ENCODE peak calls at places on chromosomes 16 and 17, in six cellular contexts. One of them, this sample, is unnamed.
A peak's percentile ranks its signal among the peaks of the same experiment; 100 is the strongest.

GRCh38 chr17:57040571-57040970 is 44.5 kb upstream of the AKAP1 start:
- DNase-seq in fibroblast of lung: no peak
- DNase-seq in left ventricle myocardium inferior: no peak
- DNase-seq in SJCRH30: no peak
- DNase-seq in naive thymus-derived CD4-positive, alpha-beta T cell: no peak
- DNase-seq in CD4-positive, alpha-beta memory T cell: no peak
- DNase-seq in this sample: no peak

GRCh38 chr16:55297062-55297909 is 26.7 kb upstream of the IRX6 start:
- DNase-seq in naive thymus-derived CD4-positive, alpha-beta T cell: no peak
- DNase-seq in SJCRH30: no peak
- DNase-seq in left ventricle myocardium inferior: no peak
- DNase-seq in CD4-positive, alpha-beta memory T cell: no peak
- DNase-seq in fibroblast of lung: no peak
- DNase-seq in this sample: no peak

GRCh38 chr16:2366660-2367309 is 26.3 kb upstream of the ABCA3 start:
- DNase-seq in SJCRH30: no peak
- DNase-seq in CD4-positive, alpha-beta memory T cell: no peak
- DNase-seq in fibroblast of lung: no peak
- DNase-seq in left ventricle myocardium inferior: no peak
- DNase-seq in naive thymus-derived CD4-positive, alpha-beta T cell: no peak
- DNase-seq in this sample: no peak

GRCh38 chr16:13873835-13874438 is 46.0 kb upstream of the ERCC4 start:
- DNase-seq in left ventricle myocardium inferior: no peak
- DNase-seq in fibroblast of lung: peak; percentile 29
- DNase-seq in CD4-positive, alpha-beta memory T cell: no peak
- DNase-seq in naive thymus-derived CD4-positive, alpha-beta T cell: no peak
- DNase-seq in SJCRH30: peak; percentile 11
- DNase-seq in this sample: no peak

GRCh38 chr16:69618307-69618706 is 52.5 kb downstream of the NFAT5 start:
- DNase-seq in fibroblast of lung: no peak
- DNase-seq in SJCRH30: no peak
- DNase-seq in left ventricle myocardium inferior: no peak
- DNase-seq in naive thymus-derived CD4-positive, alpha-beta T cell: no peak
- DNase-seq in CD4-positive, alpha-beta memory T cell: no peak
- DNase-seq in this sample: no peak

GRCh38 chr17:12041316-12041715 is 20.6 kb downstream of the MAP2K4 start:
- DNase-seq in naive thymus-derived CD4-positive, alpha-beta T cell: no peak
- DNase-seq in left ventricle myocardium inferior: no peak
- DNase-seq in fibroblast of lung: peak; percentile 73
- DNase-seq in CD4-positive, alpha-beta memory T cell: no peak
- DNase-seq in SJCRH30: no peak
- DNase-seq in this sample: no peak

GRCh38 chr16:82091225-82091624 is 56.2 kb downstream of the HSD17B2 start:
- DNase-seq in fibroblast of lung: peak; percentile 22
- DNase-seq in SJCRH30: no peak
- DNase-seq in left ventricle myocardium inferior: no peak
- DNase-seq in naive thymus-derived CD4-positive, alpha-beta T cell: no peak
- DNase-seq in CD4-positive, alpha-beta memory T cell: no peak
- DNase-seq in this sample: no peak

GRCh38 chr17:62916684-62917571 is 49.1 kb upstream of the TANC2 start:
- DNase-seq in SJCRH30: peak; percentile 15
- DNase-seq in left ventricle myocardium inferior: no peak
- DNase-seq in fibroblast of lung: peak; percentile 44
- DNase-seq in naive thymus-derived CD4-positive, alpha-beta T cell: no peak
- DNase-seq in CD4-positive, alpha-beta memory T cell: no peak
- DNase-seq in this sample: no peak

GRCh38 chr17:31068291-31068690 is 26.5 kb upstream of the NF1 start:
- DNase-seq in SJCRH30: peak; percentile 69
- DNase-seq in naive thymus-derived CD4-positive, alpha-beta T cell: peak; percentile 17
- DNase-seq in fibroblast of lung: peak; percentile 25
- DNase-seq in CD4-positive, alpha-beta memory T cell: peak; percentile 13
- DNase-seq in left ventricle myocardium inferior: no peak
- DNase-seq in this sample: no peak

GRCh38 chr17:30244853-30245385 is 9.4 kb upstream of the SLC6A4 start:
- DNase-seq in fibroblast of lung: no peak
- DNase-seq in CD4-positive, alpha-beta memory T cell: no peak
- DNase-seq in SJCRH30: no peak
- DNase-seq in naive thymus-derived CD4-positive, alpha-beta T cell: no peak
- DNase-seq in left ventricle myocardium inferior: no peak
- DNase-seq in this sample: no peak

GRCh38 chr16:15880434-15880833 is 8.0 kb downstream of the CEP20 start:
- DNase-seq in SJCRH30: no peak
- DNase-seq in naive thymus-derived CD4-positive, alpha-beta T cell: no peak
- DNase-seq in fibroblast of lung: no peak
- DNase-seq in left ventricle myocardium inferior: no peak
- DNase-seq in CD4-positive, alpha-beta memory T cell: no peak
- DNase-seq in this sample: no peak

GRCh38 chr16:4415538-4416199 is 727 bp downstream of the CORO7 start:
- DNase-seq in naive thymus-derived CD4-positive, alpha-beta T cell: peak; percentile 66
- DNase-seq in CD4-positive, alpha-beta memory T cell: peak; percentile 82
- DNase-seq in SJCRH30: no peak
- DNase-seq in fibroblast of lung: no peak
- DNase-seq in left ventricle myocardium inferior: peak; percentile 63
- DNase-seq in this sample: peak; percentile 77

GRCh38 chr17:68322630-68323029 is 31.3 kb downstream of the ARSG start:
- DNase-seq in CD4-positive, alpha-beta memory T cell: no peak
- DNase-seq in left ventricle myocardium inferior: no peak
- DNase-seq in fibroblast of lung: no peak
- DNase-seq in SJCRH30: no peak
- DNase-seq in naive thymus-derived CD4-positive, alpha-beta T cell: no peak
- DNase-seq in this sample: no peak

GRCh38 chr17:56506349-56506748 is 87.2 kb upstream of the NOG start:
- DNase-seq in fibroblast of lung: no peak
- DNase-seq in naive thymus-derived CD4-positive, alpha-beta T cell: no peak
- DNase-seq in SJCRH30: no peak
- DNase-seq in left ventricle myocardium inferior: no peak
- DNase-seq in CD4-positive, alpha-beta memory T cell: no peak
- DNase-seq in this sample: no peak

GRCh38 chr16:66902648-66903543 is 15.8 kb downstream of the CDH16 start:
- DNase-seq in left ventricle myocardium inferior: peak; percentile 70
- DNase-seq in naive thymus-derived CD4-positive, alpha-beta T cell: no peak
- DNase-seq in fibroblast of lung: no peak
- DNase-seq in SJCRH30: peak; percentile 50
- DNase-seq in CD4-positive, alpha-beta memory T cell: no peak
- DNase-seq in this sample: no peak
- H3K4me1 ChIP-seq in left ventricle myocardium inferior: peaks cover 75% of the 10 kb centered on the region
- H3K4me1 ChIP-seq in naive thymus-derived CD4-positive, alpha-beta T cell: peaks cover 12% of the 10 kb centered on the region
- H3K4me1 ChIP-seq in fibroblast of lung: peaks cover 46% of the 10 kb centered on the region
- H3K4me1 ChIP-seq in SJCRH30: peaks cover 29% of the 10 kb centered on the region
- H3K4me1 ChIP-seq in CD4-positive, alpha-beta memory T cell: peaks cover 11% of the 10 kb centered on the region
- H3K4me1 ChIP-seq in this sample: peaks cover 7% of the 10 kb centered on the region

GRCh38 chr17:42669705-42670198 is 7.0 kb downstream of the PLEKHH3 start:
- DNase-seq in left ventricle myocardium inferior: no peak
- DNase-seq in fibroblast of lung: no peak
- DNase-seq in naive thymus-derived CD4-positive, alpha-beta T cell: no peak
- DNase-seq in CD4-positive, alpha-beta memory T cell: no peak
- DNase-seq in SJCRH30: no peak
- DNase-seq in this sample: no peak
- H3K36me3 ChIP-seq in left ventricle myocardium inferior: peaks cover 79% of the 10 kb centered on the region
- H3K36me3 ChIP-seq in fibroblast of lung: peaks cover 41% of the 10 kb centered on the region
- H3K36me3 ChIP-seq in naive thymus-derived CD4-positive, alpha-beta T cell: peaks cover 20% of the 10 kb centered on the region
- H3K36me3 ChIP-seq in CD4-positive, alpha-beta memory T cell: no peaks in the 10 kb centered on the region
- H3K36me3 ChIP-seq in SJCRH30: peaks cover 17% of the 10 kb centered on the region
- H3K36me3 ChIP-seq in this sample: peaks cover 4% of the 10 kb centered on the region

GRCh38 chr17:46200200-46200599 is 7.0 kb upstream of the KANSL1 start:
- DNase-seq in naive thymus-derived CD4-positive, alpha-beta T cell: no peak
- DNase-seq in fibroblast of lung: no peak
- DNase-seq in SJCRH30: no peak
- DNase-seq in CD4-positive, alpha-beta memory T cell: no peak
- DNase-seq in left ventricle myocardium inferior: no peak
- DNase-seq in this sample: no peak
- H3K4me1 ChIP-seq in naive thymus-derived CD4-positive, alpha-beta T cell: peaks cover 36% of the 10 kb centered on the region
- H3K4me1 ChIP-seq in fibroblast of lung: peaks cover 5% of the 10 kb centered on the region
- H3K4me1 ChIP-seq in SJCRH30: peaks cover 6% of the 10 kb centered on the region
- H3K4me1 ChIP-seq in CD4-positive, alpha-beta memory T cell: peaks cover 29% of the 10 kb centered on the region
- H3K4me1 ChIP-seq in left ventricle myocardium inferior: peaks cover 20% of the 10 kb centered on the region
- H3K4me1 ChIP-seq in this sample: peaks cover 59% of the 10 kb centered on the region

GRCh38 chr17:17420035-17420434 is 56.8 kb upstream of the MED9 start:
- DNase-seq in naive thymus-derived CD4-positive, alpha-beta T cell: no peak
- DNase-seq in CD4-positive, alpha-beta memory T cell: no peak
- DNase-seq in left ventricle myocardium inferior: peak; percentile 78
- DNase-seq in SJCRH30: peak; percentile 75
- DNase-seq in fibroblast of lung: no peak
- DNase-seq in this sample: no peak

GRCh38 chr17:17419621-17420020 is 57.2 kb upstream of the MED9 start:
- DNase-seq in CD4-positive, alpha-beta memory T cell: no peak
- DNase-seq in SJCRH30: no peak
- DNase-seq in fibroblast of lung: no peak
- DNase-seq in naive thymus-derived CD4-positive, alpha-beta T cell: no peak
- DNase-seq in left ventricle myocardium inferior: peak; percentile 59
- DNase-seq in this sample: no peak

GRCh38 chr17:17417718-17418151 is 59.1 kb upstream of the MED9 start:
- DNase-seq in SJCRH30: peak; percentile 80
- DNase-seq in left ventricle myocardium inferior: no peak
- DNase-seq in CD4-positive, alpha-beta memory T cell: no peak
- DNase-seq in naive thymus-derived CD4-positive, alpha-beta T cell: no peak
- DNase-seq in fibroblast of lung: no peak
- DNase-seq in this sample: no peak

GRCh38 chr17:17420561-17421269 is 56.1 kb upstream of the MED9 start:
- DNase-seq in left ventricle myocardium inferior: peak; percentile 85
- DNase-seq in CD4-positive, alpha-beta memory T cell: no peak
- DNase-seq in naive thymus-derived CD4-positive, alpha-beta T cell: no peak
- DNase-seq in SJCRH30: no peak
- DNase-seq in fibroblast of lung: peak; percentile 63
- DNase-seq in this sample: no peak

GRCh38 chr17:17419166-17419565 is 57.6 kb upstream of the MED9 start:
- DNase-seq in naive thymus-derived CD4-positive, alpha-beta T cell: no peak
- DNase-seq in left ventricle myocardium inferior: no peak
- DNase-seq in SJCRH30: no peak
- DNase-seq in fibroblast of lung: no peak
- DNase-seq in CD4-positive, alpha-beta memory T cell: no peak
- DNase-seq in this sample: no peak
- H3K36me3 ChIP-seq in naive thymus-derived CD4-positive, alpha-beta T cell: no peaks in the 10 kb centered on the region
- H3K36me3 ChIP-seq in left ventricle myocardium inferior: no peaks in the 10 kb centered on the region
- H3K36me3 ChIP-seq in SJCRH30: no peaks in the 10 kb centered on the region
- H3K36me3 ChIP-seq in fibroblast of lung: no peaks in the 10 kb centered on the region
- H3K36me3 ChIP-seq in CD4-positive, alpha-beta memory T cell: no peaks in the 10 kb centered on the region
- H3K36me3 ChIP-seq in this sample: no peaks in the 10 kb centered on the region

GRCh38 chr17:44110011-44110686 is 13.3 kb downstream of the HDAC5 start:
- DNase-seq in left ventricle myocardium inferior: no peak
- DNase-seq in fibroblast of lung: no peak
- DNase-seq in SJCRH30: no peak
- DNase-seq in CD4-positive, alpha-beta memory T cell: no peak
- DNase-seq in naive thymus-derived CD4-positive, alpha-beta T cell: no peak
- DNase-seq in this sample: no peak

GRCh38 chr17:44106801-44107200 is 16.6 kb downstream of the HDAC5 start:
- DNase-seq in fibroblast of lung: no peak
- DNase-seq in CD4-positive, alpha-beta memory T cell: no peak
- DNase-seq in left ventricle myocardium inferior: no peak
- DNase-seq in naive thymus-derived CD4-positive, alpha-beta T cell: no peak
- DNase-seq in SJCRH30: no peak
- DNase-seq in this sample: no peak

GRCh38 chr17:44110823-44111633 is 12.4 kb downstream of the HDAC5 start:
- DNase-seq in CD4-positive, alpha-beta memory T cell: peak; percentile 39
- DNase-seq in left ventricle myocardium inferior: peak; percentile 99
- DNase-seq in fibroblast of lung: peak; percentile 94
- DNase-seq in SJCRH30: peak; percentile 99
- DNase-seq in naive thymus-derived CD4-positive, alpha-beta T cell: peak; percentile 63
- DNase-seq in this sample: peak; percentile 34

GRCh38 chr17:44108440-44109311 is 14.8 kb downstream of the HDAC5 start:
- DNase-seq in naive thymus-derived CD4-positive, alpha-beta T cell: no peak
- DNase-seq in CD4-positive, alpha-beta memory T cell: no peak
- DNase-seq in SJCRH30: peak; percentile 86
- DNase-seq in left ventricle myocardium inferior: peak; percentile 85
- DNase-seq in fibroblast of lung: peak; percentile 96
- DNase-seq in this sample: no peak

DNA sequence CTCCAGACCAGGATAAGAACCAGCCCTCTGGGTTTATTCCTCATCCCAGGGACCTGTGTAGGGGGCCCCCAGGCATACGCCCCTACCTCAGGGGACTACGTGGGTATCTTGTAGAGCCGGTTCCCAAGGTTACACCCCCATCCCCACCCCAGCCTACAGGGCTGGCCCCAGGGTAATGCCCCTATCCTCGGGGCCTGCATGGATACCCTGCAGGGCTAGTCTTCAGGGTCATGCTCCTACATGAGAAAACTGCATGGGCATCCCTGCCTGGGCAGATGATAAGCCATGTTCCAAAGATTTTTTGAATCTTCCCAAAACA is 14.2 kb downstream of the HDAC5 start:
- DNase-seq in left ventricle myocardium inferior: no peak
- DNase-seq in SJCRH30: no peak
- DNase-seq in naive thymus-derived CD4-positive, alpha-beta T cell: no peak
- DNase-seq in CD4-positive, alpha-beta memory T cell: no peak
- DNase-seq in fibroblast of lung: no peak
- DNase-seq in this sample: no peak
- H3K4me1 ChIP-seq in left ventricle myocardium inferior: peaks cover 100% of the 10 kb centered on the region
- H3K4me1 ChIP-seq in SJCRH30: peaks cover 66% of the 10 kb centered on the region
- H3K4me1 ChIP-seq in naive thymus-derived CD4-positive, alpha-beta T cell: peaks cover 17% of the 10 kb centered on the region
- H3K4me1 ChIP-seq in CD4-positive, alpha-beta memory T cell: peaks cover 31% of the 10 kb centered on the region
- H3K4me1 ChIP-seq in fibroblast of lung: peaks cover 35% of the 10 kb centered on the region
- H3K4me1 ChIP-seq in this sample: peaks cover 22% of the 10 kb centered on the region

GRCh38 chr16:88732172-88732960 is 26.1 kb downstream of the CTU2 start:
- DNase-seq in left ventricle myocardium inferior: no peak
- DNase-seq in CD4-positive, alpha-beta memory T cell: no peak
- DNase-seq in SJCRH30: no peak
- DNase-seq in naive thymus-derived CD4-positive, alpha-beta T cell: no peak
- DNase-seq in fibroblast of lung: no peak
- DNase-seq in this sample: no peak

GRCh38 chr16:88732961-88733294 is 26.6 kb downstream of the CTU2 start:
- DNase-seq in CD4-positive, alpha-beta memory T cell: no peak
- DNase-seq in left ventricle myocardium inferior: no peak
- DNase-seq in naive thymus-derived CD4-positive, alpha-beta T cell: no peak
- DNase-seq in fibroblast of lung: no peak
- DNase-seq in SJCRH30: no peak
- DNase-seq in this sample: no peak

GRCh38 chr16:88735121-88735520 is 28.8 kb downstream of the CTU2 start:
- DNase-seq in SJCRH30: no peak
- DNase-seq in fibroblast of lung: no peak
- DNase-seq in CD4-positive, alpha-beta memory T cell: no peak
- DNase-seq in naive thymus-derived CD4-positive, alpha-beta T cell: no peak
- DNase-seq in left ventricle myocardium inferior: no peak
- DNase-seq in this sample: no peak

GRCh38 chr16:88734361-88734728 is 28.0 kb downstream of the CTU2 start:
- DNase-seq in left ventricle myocardium inferior: no peak
- DNase-seq in fibroblast of lung: no peak
- DNase-seq in SJCRH30: no peak
- DNase-seq in naive thymus-derived CD4-positive, alpha-beta T cell: no peak
- DNase-seq in CD4-positive, alpha-beta memory T cell: no peak
- DNase-seq in this sample: no peak

GRCh38 chr16:88733630-88734360 is 27.5 kb downstream of the CTU2 start:
- DNase-seq in CD4-positive, alpha-beta memory T cell: no peak
- DNase-seq in left ventricle myocardium inferior: no peak
- DNase-seq in SJCRH30: no peak
- DNase-seq in fibroblast of lung: no peak
- DNase-seq in naive thymus-derived CD4-positive, alpha-beta T cell: no peak
- DNase-seq in this sample: no peak
- H3K36me3 ChIP-seq in CD4-positive, alpha-beta memory T cell: peaks cover 38% of the 10 kb centered on the region
- H3K36me3 ChIP-seq in left ventricle myocardium inferior: peaks cover 13% of the 10 kb centered on the region
- H3K36me3 ChIP-seq in SJCRH30: no peaks in the 10 kb centered on the region
- H3K36me3 ChIP-seq in fibroblast of lung: peaks cover 52% of the 10 kb centered on the region
- H3K36me3 ChIP-seq in naive thymus-derived CD4-positive, alpha-beta T cell: peaks cover 57% of the 10 kb centered on the region
- H3K36me3 ChIP-seq in this sample: peaks cover 10% of the 10 kb centered on the region

GRCh38 chr17:65039349-65039988 is 17.1 kb downstream of the GNA13 start:
- DNase-seq in fibroblast of lung: no peak
- DNase-seq in naive thymus-derived CD4-positive, alpha-beta T cell: peak; percentile 55
- DNase-seq in CD4-positive, alpha-beta memory T cell: peak; percentile 85
- DNase-seq in SJCRH30: no peak
- DNase-seq in left ventricle myocardium inferior: no peak
- DNase-seq in this sample: peak; percentile 50
- H3K4me1 ChIP-seq in fibroblast of lung: no peaks in the 10 kb centered on the region
- H3K4me1 ChIP-seq in naive thymus-derived CD4-positive, alpha-beta T cell: peaks cover 56% of the 10 kb centered on the region
- H3K4me1 ChIP-seq in CD4-positive, alpha-beta memory T cell: peaks cover 98% of the 10 kb centered on the region
- H3K4me1 ChIP-seq in SJCRH30: no peaks in the 10 kb centered on the region
- H3K4me1 ChIP-seq in left ventricle myocardium inferior: peaks cover 99% of the 10 kb centered on the region
- H3K4me1 ChIP-seq in this sample: peaks cover 91% of the 10 kb centered on the region